ENCODE peak calls at places on chromosomes 6 and 20, in six cellular contexts. T is left lung; B is right cardiac atrium; Q is IMR-90; M is CD4-positive, CD25-positive, alpha-beta regulatory T cell; N is heart right ventricle. F is an unnamed sample.

GRCh38 chr20:33373735-33374605 is 27.3 kb downstream of the CDK5RAP1 start:
- DNase-seq in T (no peak), B (no peak), Q (peak; percentile 94), M (no peak), N (no peak), F (no peak)

GRCh38 chr6:152575621-152576150 is 61.5 kb downstream of the SYNE1 start:
- DNase-seq in T (no peak), B (no peak), Q (peak; percentile 49), M (no peak), N (no peak), F (no peak)

GRCh38 chr20:59382326-59382725 is 81.9 kb downstream of the EDN3 start:
- DNase-seq in T (no peak), B (no peak), Q (no peak), M (no peak), N (no peak), F (no peak)

GRCh38 chr6:23013776-23014175 is 444.4 kb downstream of the HDGFL1 start:
- DNase-seq in T (no peak), B (no peak), Q (peak; percentile 80), M (no peak), N (no peak), F (no peak)

GRCh38 chr6:37317312-37318038 is 36.3 kb upstream of the RNF8 start:
- DNase-seq in T (no peak), B (no peak), Q (no peak), M (no peak), N (no peak), F (no peak)

GRCh38 chr20:33875055-33875454 is 63.9 kb downstream of the CHMP4B start:
- DNase-seq in T (no peak), B (no peak), Q (no peak), M (no peak), N (no peak), F (no peak)

GRCh38 chr20:14568225-14568624 is 230.8 kb upstream of the FLRT3 start:
- DNase-seq in T (no peak), B (no peak), Q (no peak), M (no peak), N (no peak), F (no peak)

GRCh38 chr6:34569361-34569973 is 13.3 kb upstream of the SPDEF start:
- DNase-seq in T (no peak), B (no peak), Q (no peak), M (no peak), N (no peak), F (no peak)

GRCh38 chr20:58986968-58987517 is 6.0 kb downstream of the NELFCD start:
- DNase-seq in T (no peak), B (no peak), Q (no peak), M (no peak), N (no peak), F (no peak)

GRCh38 chr6:14589192-14589591 is 471.6 kb downstream of the CD83 start:
- DNase-seq in T (no peak), B (no peak), Q (no peak), M (no peak), N (no peak), F (no peak)

GRCh38 chr20:56540415-56540814 is 7.4 kb downstream of the FAM209B start:
- DNase-seq in T (no peak), B (no peak), Q (peak; percentile 24), M (no peak), N (no peak), F (no peak)

GRCh38 chr6:35552285-35552917 is 39.7 kb upstream of the TULP1 start:
- DNase-seq in T (no peak), B (no peak), Q (peak; percentile 35), M (peak; percentile 18), N (no peak), F (peak; percentile 36)

GRCh38 chr6:116101298-116101718 is 655 bp downstream of the NT5DC1 start:
- DNase-seq in T (peak; percentile 89), B (peak; percentile 85), Q (no peak), M (no peak), N (no peak), F (no peak)

GRCh38 chr6:139433647-139434419 is 59.4 kb upstream of the CITED2 start:
- DNase-seq in T (no peak), B (no peak), Q (peak; percentile 73), M (no peak), N (no peak), F (no peak)

GRCh38 chr20:4247261-4247660 is 231.9 kb upstream of the RNF24 start:
- DNase-seq in T (no peak), B (no peak), Q (no peak), M (no peak), N (no peak), F (no peak)

GRCh38 chr6:31397901-31398300 is 5.5 kb upstream of the MICA start:
- DNase-seq in T (no peak), B (no peak), Q (no peak), M (no peak), N (no peak), F (no peak)

GRCh38 chr6:48101277-48101676 is 9.7 kb downstream of the PTCHD4 start:
- DNase-seq in T (no peak), B (no peak), Q (no peak), M (no peak), N (no peak), F (no peak)

GRCh38 chr6:129923520-129923919 is 62.4 kb upstream of the TMEM244 start:
- DNase-seq in T (no peak), B (no peak), Q (peak; percentile 81), M (no peak), N (no peak), F (no peak)

GRCh38 chr20:57392130-57392445 is 892 bp downstream of the RBM38 start:
- DNase-seq in T (no peak), B (no peak), Q (no peak), M (no peak), N (no peak), F (no peak)

GRCh38 chr6:43471399-43471798 is 6.0 kb upstream of the TJAP1 start:
- DNase-seq in T (no peak), B (no peak), Q (no peak), M (no peak), N (no peak), F (no peak)

GRCh38 chr6:158910484-158911075 is 89.4 kb downstream of the RSPH3 start:
- DNase-seq in T (no peak), B (no peak), Q (no peak), M (no peak), N (no peak), F (no peak)

GRCh38 chr6:106125925-106126435 is 39.8 kb downstream of the PRDM1 start:
- DNase-seq in T (no peak), B (no peak), Q (no peak), M (no peak), N (no peak), F (peak; percentile 31)

GRCh38 chr6:6882593-6882992 is 225.2 kb upstream of the RREB1 start:
- DNase-seq in T (no peak), B (no peak), Q (no peak), M (no peak), N (no peak), F (no peak)

GRCh38 chr6:6878921-6879585 is 228.7 kb upstream of the RREB1 start:
- DNase-seq in T (no peak), B (no peak), Q (peak; percentile 52), M (no peak), N (no peak), F (no peak)

GRCh38 chr6:6881438-6882267 is 226.1 kb upstream of the RREB1 start:
- DNase-seq in T (no peak), B (no peak), Q (no peak), M (no peak), N (no peak), F (no peak)

GRCh38 chr6:6883011-6883410 is 224.8 kb upstream of the RREB1 start:
- DNase-seq in T (no peak), B (no peak), Q (no peak), M (no peak), N (no peak), F (no peak)

DNA sequence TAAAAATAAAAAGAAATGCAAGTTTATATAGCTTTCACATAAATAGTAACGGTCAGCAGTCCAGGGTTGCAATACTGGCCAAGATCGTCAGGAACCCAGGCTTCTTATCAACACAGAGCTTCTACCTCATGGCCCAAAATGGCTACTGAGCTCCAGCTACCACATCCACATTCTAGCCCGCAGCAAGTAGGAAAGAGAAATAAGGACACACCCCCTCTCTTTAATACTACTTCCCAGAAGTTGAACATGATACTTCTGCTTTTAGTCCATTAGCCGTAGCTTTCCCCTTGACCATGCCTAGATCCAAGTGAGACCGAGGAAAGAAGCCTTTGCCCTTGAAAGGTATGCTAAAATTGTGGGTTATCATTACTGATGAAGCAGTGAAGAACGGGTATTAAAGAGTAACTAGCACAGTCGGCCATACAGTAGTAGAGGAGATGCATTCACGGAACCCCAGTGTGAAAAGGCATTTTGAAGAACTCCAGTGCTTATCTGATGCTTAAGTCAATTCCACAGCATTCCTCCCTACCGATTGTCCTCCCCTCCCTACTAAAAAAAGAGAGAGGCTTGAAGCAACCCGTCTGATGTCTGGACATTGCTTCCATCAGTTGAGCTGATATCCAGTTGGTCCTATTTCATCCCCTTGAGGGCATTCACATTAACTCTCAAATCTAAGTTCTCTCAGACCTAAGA is 226.9 kb upstream of the RREB1 start:
- DNase-seq in T (no peak), B (no peak), Q (no peak), M (no peak), N (no peak), F (no peak)
- H3K27ac ChIP-seq in T (peak overlapping the region; percentile 95), B (no peak overlapping the region), Q (no peak overlapping the region), M (no peak overlapping the region), N (no peak overlapping the region), F (no peak overlapping the region)

GRCh38 chr6:25138697-25139051 is 140.5 kb upstream of the CARMIL1 start:
- DNase-seq in T (no peak), B (no peak), Q (peak; percentile 30), M (no peak), N (no peak), F (no peak)
- H3K4me3 ChIP-seq in T (peak overlapping the region; percentile 48), B (peak overlapping the region; percentile 57), Q (peak overlapping the region; percentile 40), M (peak overlapping the region; percentile 98), N (no peak overlapping the region), F (peak overlapping the region; percentile 59)

GRCh38 chr6:150767161-150767560 is 98.3 kb upstream of the MTHFD1L start:
- DNase-seq in T (no peak), B (no peak), Q (no peak), M (no peak), N (no peak), F (no peak)

GRCh38 chr6:150764638-150765456 is 100.7 kb upstream of the MTHFD1L start:
- DNase-seq in T (no peak), B (no peak), Q (no peak), M (no peak), N (no peak), F (no peak)

GRCh38 chr6:150767585-150768164 is 97.8 kb upstream of the MTHFD1L start:
- DNase-seq in T (no peak), B (peak; percentile 17), Q (no peak), M (no peak), N (no peak), F (no peak)

GRCh38 chr6:150766201-150766997 is 99.1 kb upstream of the MTHFD1L start:
- DNase-seq in T (no peak), B (peak; percentile 22), Q (no peak), M (no peak), N (peak; percentile 29), F (no peak)

DNA sequence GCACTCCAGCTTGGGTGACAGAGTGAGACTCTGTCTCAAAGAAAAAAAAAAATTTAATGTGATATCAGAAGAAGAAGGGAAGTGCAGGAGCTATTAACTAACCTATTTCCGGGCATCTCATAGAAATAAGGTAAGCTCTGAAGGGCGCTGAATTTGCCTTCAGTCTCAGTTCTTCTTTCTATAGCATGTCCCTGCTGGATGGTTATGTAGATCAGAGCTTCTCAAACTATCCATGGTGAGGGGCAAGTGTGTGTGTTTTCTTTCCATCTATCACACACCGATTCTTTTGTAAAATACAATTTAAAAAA is 100.1 kb upstream of the MTHFD1L start:
- DNase-seq in T (no peak), B (no peak), Q (no peak), M (no peak), N (no peak), F (no peak)
- H3K27ac ChIP-seq in T (no peak overlapping the region), B (no peak overlapping the region), Q (no peak overlapping the region), M (no peak overlapping the region), N (no peak overlapping the region), F (no peak overlapping the region)

GRCh38 chr6:147506704-147507114 is 1.8 kb upstream of the SAMD5 start:
- DNase-seq in T (peak; percentile 69), B (peak; percentile 80), Q (peak; percentile 45), M (no peak), N (peak; percentile 79), F (no peak)
- H3K4me3 ChIP-seq in T (peak overlapping the region; percentile 53), B (peak overlapping the region; percentile 86), Q (peak overlapping the region; percentile 68), M (no peak overlapping the region), N (peak overlapping the region; percentile 73), F (no peak overlapping the region)